ENCODE peak calls at places on chromosomes 1 and 21, in five cellular contexts. One of them, this sample, is unnamed.

GRCh38 chr1:183323849-183324683 is 94.1 kb downstream of the NMNAT2 start:
- DNase-seq in esophagus muscularis mucosa: no peak
- DNase-seq in stomach: no peak
- DNase-seq in A549: no peak
- DNase-seq in K562: no peak
- DNase-seq in this sample: no peak

GRCh38 chr1:33365560-33365997 is 44.7 kb upstream of the A3GALT2 start:
- DNase-seq in esophagus muscularis mucosa: no peak
- DNase-seq in stomach: no peak
- DNase-seq in A549: no peak
- DNase-seq in K562: no peak
- DNase-seq in this sample: no peak

GRCh38 chr1:110880708-110881374 is 7.9 kb downstream of the CD53 start:
- DNase-seq in esophagus muscularis mucosa: no peak
- DNase-seq in stomach: no peak
- DNase-seq in A549: no peak
- DNase-seq in K562: peak; percentile 64
- DNase-seq in this sample: no peak

GRCh38 chr1:9303916-9304315 is 11.2 kb downstream of the SPSB1 start:
- DNase-seq in esophagus muscularis mucosa: no peak
- DNase-seq in stomach: no peak
- DNase-seq in A549: no peak
- DNase-seq in K562: no peak
- DNase-seq in this sample: no peak

GRCh38 chr21:46035809-46036695 is 54.5 kb downstream of the COL6A1 start:
- DNase-seq in esophagus muscularis mucosa: no peak
- DNase-seq in stomach: no peak
- DNase-seq in A549: no peak
- DNase-seq in K562: peak; percentile 7
- DNase-seq in this sample: no peak

GRCh38 chr1:156491151-156491949 is 9.2 kb downstream of the MEF2D start:
- DNase-seq in esophagus muscularis mucosa: no peak
- DNase-seq in stomach: no peak
- DNase-seq in A549: no peak
- DNase-seq in K562: no peak
- DNase-seq in this sample: no peak

GRCh38 chr21:32507342-32507919 is 77.9 kb downstream of the TCP10L start:
- DNase-seq in esophagus muscularis mucosa: no peak
- DNase-seq in stomach: no peak
- DNase-seq in A549: no peak
- DNase-seq in K562: no peak
- DNase-seq in this sample: no peak

GRCh38 chr21:36661511-36662309 is 37.2 kb upstream of the SIM2 start:
- DNase-seq in esophagus muscularis mucosa: no peak
- DNase-seq in stomach: peak; percentile 40
- DNase-seq in A549: peak; percentile 54
- DNase-seq in K562: peak; percentile 35
- DNase-seq in this sample: peak; percentile 36

GRCh38 chr21:46661211-46661625 is 25.7 kb downstream of the PRMT2 start:
- DNase-seq in esophagus muscularis mucosa: no peak
- DNase-seq in stomach: peak; percentile 40
- DNase-seq in A549: no peak
- DNase-seq in K562: no peak
- DNase-seq in this sample: peak; percentile 95

GRCh38 chr1:111990878-111991760 is 1.7 kb upstream of the KCND3 start:
- DNase-seq in esophagus muscularis mucosa: no peak
- DNase-seq in stomach: peak; percentile 86
- DNase-seq in A549: peak; percentile 11
- DNase-seq in K562: peak; percentile 39
- DNase-seq in this sample: peak; percentile 88

GRCh38 chr21:45283019-45283610 is 4.6 kb downstream of the POFUT2 start:
- DNase-seq in esophagus muscularis mucosa: no peak
- DNase-seq in stomach: peak; percentile 5
- DNase-seq in A549: no peak
- DNase-seq in K562: no peak
- DNase-seq in this sample: peak; percentile 11

GRCh38 chr1:202221911-202222909 is 28.6 kb downstream of the LGR6 start:
- DNase-seq in esophagus muscularis mucosa: no peak
- DNase-seq in stomach: no peak
- DNase-seq in A549: no peak
- DNase-seq in K562: no peak
- DNase-seq in this sample: no peak

GRCh38 chr1:23825076-23825761 is at the start of gene HMGCL:
- DNase-seq in esophagus muscularis mucosa: peak; percentile 97
- DNase-seq in stomach: peak; percentile 93
- DNase-seq in A549: peak; percentile 83
- DNase-seq in K562: peak; percentile 97
- DNase-seq in this sample: peak; percentile 98

GRCh38 chr1:11533790-11534787 is 55.1 kb downstream of the DISP3 start:
- DNase-seq in esophagus muscularis mucosa: no peak
- DNase-seq in stomach: no peak
- DNase-seq in A549: no peak
- DNase-seq in K562: no peak
- DNase-seq in this sample: no peak

GRCh38 chr1:232413674-232414073 is 216.3 kb downstream of the SIPA1L2 start:
- DNase-seq in esophagus muscularis mucosa: no peak
- DNase-seq in stomach: no peak
- DNase-seq in A549: no peak
- DNase-seq in K562: no peak
- DNase-seq in this sample: no peak

GRCh38 chr1:89719502-89720306 is 86.8 kb downstream of the LRRC8C start:
- DNase-seq in esophagus muscularis mucosa: no peak
- DNase-seq in stomach: no peak
- DNase-seq in A549: no peak
- DNase-seq in K562: no peak
- DNase-seq in this sample: no peak

GRCh38 chr1:89611721-89612120 is 21.2 kb upstream of the LRRC8C start:
- DNase-seq in esophagus muscularis mucosa: no peak
- DNase-seq in stomach: no peak
- DNase-seq in A549: no peak
- DNase-seq in K562: no peak
- DNase-seq in this sample: no peak

GRCh38 chr1:207702317-207702716 is 49.5 kb upstream of the CD46 start:
- DNase-seq in esophagus muscularis mucosa: no peak
- DNase-seq in stomach: no peak
- DNase-seq in A549: no peak
- DNase-seq in K562: no peak
- DNase-seq in this sample: no peak

GRCh38 chr1:156860639-156861423 is at the start of gene NTRK1:
- DNase-seq in esophagus muscularis mucosa: no peak
- DNase-seq in stomach: peak; percentile 29
- DNase-seq in A549: peak; percentile 21
- DNase-seq in K562: peak; percentile 88
- DNase-seq in this sample: peak; percentile 87

GRCh38 chr1:31524196-31524967 is 51.9 kb upstream of the TINAGL1 start:
- DNase-seq in esophagus muscularis mucosa: no peak
- DNase-seq in stomach: no peak
- DNase-seq in A549: no peak
- DNase-seq in K562: no peak
- DNase-seq in this sample: no peak

GRCh38 chr1:6412896-6413295 is 6.8 kb downstream of the HES2 start:
- DNase-seq in esophagus muscularis mucosa: no peak
- DNase-seq in stomach: no peak
- DNase-seq in A549: peak; percentile 38
- DNase-seq in K562: no peak
- DNase-seq in this sample: no peak

GRCh38 chr1:7379445-7379971 is 391.6 kb upstream of the VAMP3 start:
- DNase-seq in esophagus muscularis mucosa: peak; percentile 50
- DNase-seq in stomach: peak; percentile 19
- DNase-seq in A549: no peak
- DNase-seq in K562: no peak
- DNase-seq in this sample: no peak

GRCh38 chr1:206979379-206980043 is 9.3 kb upstream of the FCAMR start:
- DNase-seq in esophagus muscularis mucosa: no peak
- DNase-seq in stomach: no peak
- DNase-seq in A549: peak; percentile 52
- DNase-seq in K562: peak; percentile 52
- DNase-seq in this sample: no peak

GRCh38 chr1:95233321-95233736 is 681 bp upstream of the RWDD3 start:
- DNase-seq in esophagus muscularis mucosa: no peak
- DNase-seq in stomach: peak; percentile 28
- DNase-seq in A549: peak; percentile 36
- DNase-seq in K562: no peak
- DNase-seq in this sample: peak; percentile 37

GRCh38 chr1:22236900-22237299 is 94.0 kb upstream of the WNT4 start:
- DNase-seq in esophagus muscularis mucosa: no peak
- DNase-seq in stomach: no peak
- DNase-seq in A549: no peak
- DNase-seq in K562: no peak
- DNase-seq in this sample: no peak

GRCh38 chr21:39660596-39660995 is 47.9 kb downstream of the B3GALT5 start:
- DNase-seq in esophagus muscularis mucosa: no peak
- DNase-seq in stomach: no peak
- DNase-seq in A549: peak; percentile 67
- DNase-seq in K562: no peak
- DNase-seq in this sample: no peak

GRCh38 chr1:243266231-243266630 is 10.4 kb downstream of the SDCCAG8 start:
- DNase-seq in esophagus muscularis mucosa: no peak
- DNase-seq in stomach: no peak
- DNase-seq in A549: no peak
- DNase-seq in K562: no peak
- DNase-seq in this sample: no peak

GRCh38 chr1:43766086-43766784 is 58.9 kb downstream of the ST3GAL3 start:
- DNase-seq in esophagus muscularis mucosa: no peak
- DNase-seq in stomach: no peak
- DNase-seq in A549: no peak
- DNase-seq in K562: no peak
- DNase-seq in this sample: peak; percentile 43

GRCh38 chr1:6727535-6727934 is 25.9 kb upstream of the DNAJC11 start:
- DNase-seq in esophagus muscularis mucosa: no peak
- DNase-seq in stomach: peak; percentile 53
- DNase-seq in A549: peak; percentile 56
- DNase-seq in K562: peak; percentile 77
- DNase-seq in this sample: peak; percentile 36

GRCh38 chr1:96843601-96844000 is 122.0 kb downstream of the PTBP2 start:
- DNase-seq in esophagus muscularis mucosa: no peak
- DNase-seq in stomach: no peak
- DNase-seq in A549: no peak
- DNase-seq in K562: no peak
- DNase-seq in this sample: no peak

GRCh38 chr1:66452162-66452561 is 81.8 kb upstream of the SGIP1 start:
- DNase-seq in esophagus muscularis mucosa: no peak
- DNase-seq in stomach: no peak
- DNase-seq in A549: peak; percentile 34
- DNase-seq in K562: no peak
- DNase-seq in this sample: no peak

GRCh38 chr21:45019076-45019886 is 55.1 kb upstream of the ADARB1 start:
- DNase-seq in esophagus muscularis mucosa: no peak
- DNase-seq in stomach: no peak
- DNase-seq in A549: no peak
- DNase-seq in K562: no peak
- DNase-seq in this sample: no peak

DNA sequence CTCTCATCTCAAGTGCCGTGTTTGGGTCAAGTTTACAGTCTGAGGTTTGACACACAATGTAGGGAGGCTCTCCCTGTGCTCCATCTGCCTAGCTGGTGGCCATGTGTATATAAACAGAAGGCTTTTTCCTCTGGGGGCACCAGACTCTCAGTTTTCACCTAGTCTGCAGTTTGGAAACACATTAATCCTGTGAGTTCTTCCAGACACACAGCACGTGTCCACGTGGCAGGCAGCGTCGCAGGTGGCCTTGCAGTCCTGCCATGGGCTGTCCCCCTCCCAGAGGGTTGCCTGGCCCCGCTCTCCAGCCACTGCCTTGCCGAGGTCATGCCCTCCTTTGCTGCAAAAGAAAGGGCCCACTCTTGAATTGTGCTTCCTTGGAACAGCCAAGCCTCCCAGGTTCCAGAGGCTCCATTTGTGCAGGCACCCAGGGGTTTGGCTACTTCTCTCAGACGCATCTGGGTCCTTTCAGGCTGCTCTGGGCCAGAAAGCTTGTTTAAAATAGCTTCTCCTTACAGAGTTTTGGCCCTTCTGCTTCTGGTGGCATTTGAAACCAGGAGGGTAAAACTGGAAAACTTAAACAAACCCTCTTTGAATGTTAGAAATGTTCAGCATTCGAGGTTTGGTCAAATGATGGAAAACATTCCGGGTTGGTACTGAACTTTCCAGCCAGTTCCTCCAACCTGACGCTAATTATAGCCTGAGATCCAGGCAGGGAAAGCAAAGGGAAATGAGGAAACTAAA is 4.4 kb upstream of the RUNX1 start:
- DNase-seq in esophagus muscularis mucosa: peak; percentile 80
- DNase-seq in stomach: no peak
- DNase-seq in A549: no peak
- DNase-seq in K562: no peak
- DNase-seq in this sample: peak; percentile 36
- H3K4me1 ChIP-seq in esophagus muscularis mucosa: peaks cover 31% of the 10 kb centered on the region
- H3K4me1 ChIP-seq in stomach: peaks cover 17% of the 10 kb centered on the region
- H3K4me1 ChIP-seq in A549: peaks cover 24% of the 10 kb centered on the region
- H3K4me1 ChIP-seq in K562: peaks cover 14% of the 10 kb centered on the region
- H3K4me1 ChIP-seq in this sample: peaks cover 24% of the 10 kb centered on the region

GRCh38 chr1:51990478-51990965 is at the start of gene RAB3B:
- DNase-seq in esophagus muscularis mucosa: no peak
- DNase-seq in stomach: peak; percentile 81
- DNase-seq in A549: peak; percentile 51
- DNase-seq in K562: peak; percentile 96
- DNase-seq in this sample: peak; percentile 95

GRCh38 chr1:51986718-51987117 is 3.8 kb downstream of the RAB3B start:
- DNase-seq in esophagus muscularis mucosa: no peak
- DNase-seq in stomach: no peak
- DNase-seq in A549: no peak
- DNase-seq in K562: no peak
- DNase-seq in this sample: no peak

GRCh38 chr1:51988254-51988653 is 2.2 kb downstream of the RAB3B start:
- DNase-seq in esophagus muscularis mucosa: no peak
- DNase-seq in stomach: no peak
- DNase-seq in A549: no peak
- DNase-seq in K562: no peak
- DNase-seq in this sample: no peak

GRCh38 chr1:51989582-51990477 is 670 bp downstream of the RAB3B start:
- DNase-seq in esophagus muscularis mucosa: no peak
- DNase-seq in stomach: no peak
- DNase-seq in A549: no peak
- DNase-seq in K562: no peak
- DNase-seq in this sample: no peak
- H3K27ac ChIP-seq in esophagus muscularis mucosa: no peak overlapping the region
- H3K27ac ChIP-seq in stomach: no peak overlapping the region
- H3K27ac ChIP-seq in A549: peak overlapping the region; percentile 81
- H3K27ac ChIP-seq in K562: no peak overlapping the region
- H3K27ac ChIP-seq in this sample: no peak overlapping the region

DNA sequence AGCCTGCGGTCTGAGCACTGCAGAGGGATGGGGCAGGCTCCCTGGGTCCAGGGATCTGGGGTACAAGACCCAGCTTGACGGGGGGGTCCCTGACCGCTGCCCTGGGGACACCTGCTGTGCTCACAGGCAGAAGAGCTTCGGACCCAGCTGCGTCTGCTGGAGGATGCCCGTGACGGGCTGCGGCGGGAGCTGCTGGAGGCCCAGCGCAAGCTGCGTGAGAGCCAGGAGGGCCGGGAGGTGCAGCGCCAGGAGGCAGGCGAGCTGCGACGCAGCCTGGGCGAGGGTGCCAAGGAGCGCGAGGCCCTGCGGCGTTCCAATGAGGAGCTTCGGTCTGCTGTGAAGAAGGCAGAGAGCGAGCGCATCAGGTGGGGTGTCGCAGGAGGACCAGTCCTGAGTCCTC is 25.2 kb downstream of the MFAP2 start:
- DNase-seq in esophagus muscularis mucosa: no peak
- DNase-seq in stomach: no peak
- DNase-seq in A549: no peak
- DNase-seq in K562: no peak
- DNase-seq in this sample: peak; percentile 80
- TF ChIP-seq EP300 in esophagus muscularis mucosa: no peak
- TF ChIP-seq EP300 in stomach: no peak
- TF ChIP-seq EP300 in A549: no peak
- TF ChIP-seq EP300 in K562: no peak
- TF ChIP-seq EP300 in this sample: no peak

GRCh38 chr1:28936528-28936927 is 22.2 kb downstream of the EPB41 start:
- DNase-seq in esophagus muscularis mucosa: no peak
- DNase-seq in stomach: no peak
- DNase-seq in A549: no peak
- DNase-seq in K562: no peak
- DNase-seq in this sample: no peak
- H3K4me1 ChIP-seq in esophagus muscularis mucosa: no peaks in the 10 kb centered on the region
- H3K4me1 ChIP-seq in stomach: no peaks in the 10 kb centered on the region
- H3K4me1 ChIP-seq in A549: no peaks in the 10 kb centered on the region
- H3K4me1 ChIP-seq in K562: peaks cover 24% of the 10 kb centered on the region
- H3K4me1 ChIP-seq in this sample: peaks cover 4% of the 10 kb centered on the region

This sample was measured in upper lobe of left lung.